ENCODE peak calls at places on chromosomes 16 and 17, in seven cellular contexts. A is PC-3, T is OCI-LY7, N is neural progenitor cell, E is GM23338, C is GM23248, U is SK-N-SH. I is an unnamed sample.

GRCh38 chr16:57190136-57190535 is 4.0 kb downstream of the RSPRY1 start:
- DNase-seq in E (no peak), N (no peak), C (peak), A (no peak), T (no peak), U (no peak), I (no peak)

GRCh38 chr17:18888766-18889290 is 30.9 kb downstream of the PRPSAP2 start:
- DNase-seq in A (no peak), E (no peak), U (no peak), C (no peak), N (no peak), T (no peak), I (no peak)

GRCh38 chr16:1311738-1312458 is 2.5 kb downstream of the UBE2I start:
- DNase-seq in N (no peak), A (no peak), U (no peak), E (no peak), T (no peak), C (peak), I (no peak)

GRCh38 chr16:68784721-68785120 is 47.6 kb downstream of the CDH1 start:
- DNase-seq in U (no peak), N (no peak), C (no peak), T (no peak), E (no peak), A (no peak), I (no peak)

GRCh38 chr16:17364319-17365210 is 106.2 kb downstream of the XYLT1 start:
- DNase-seq in U (peak), C (peak), E (no peak), T (no peak), N (no peak), A (no peak), I (no peak)

GRCh38 chr16:7597677-7598076 is 265.0 kb downstream of the RBFOX1 start:
- DNase-seq in E (no peak), A (no peak), U (no peak), C (no peak), T (no peak), N (no peak), I (no peak)

GRCh38 chr17:50170662-50171370 is 5.0 kb downstream of the SGCA start:
- DNase-seq in C (no peak), A (peak), T (no peak), N (no peak), U (no peak), E (no peak), I (peak)

GRCh38 chr17:80990921-80991644 is 558 bp upstream of the CHMP6 start:
- DNase-seq in A (no peak), E (no peak), T (no peak), U (peak), N (no peak), C (no peak), I (no peak)

GRCh38 chr17:61420128-61420527 is 20.5 kb downstream of the TBX2 start:
- DNase-seq in T (no peak), A (no peak), N (no peak), E (no peak), U (no peak), C (no peak), I (no peak)

GRCh38 chr17:19388791-19389190 is 1.8 kb upstream of the MFAP4 start:
- DNase-seq in U (no peak), E (no peak), N (no peak), A (no peak), T (no peak), C (no peak), I (no peak)

DNA sequence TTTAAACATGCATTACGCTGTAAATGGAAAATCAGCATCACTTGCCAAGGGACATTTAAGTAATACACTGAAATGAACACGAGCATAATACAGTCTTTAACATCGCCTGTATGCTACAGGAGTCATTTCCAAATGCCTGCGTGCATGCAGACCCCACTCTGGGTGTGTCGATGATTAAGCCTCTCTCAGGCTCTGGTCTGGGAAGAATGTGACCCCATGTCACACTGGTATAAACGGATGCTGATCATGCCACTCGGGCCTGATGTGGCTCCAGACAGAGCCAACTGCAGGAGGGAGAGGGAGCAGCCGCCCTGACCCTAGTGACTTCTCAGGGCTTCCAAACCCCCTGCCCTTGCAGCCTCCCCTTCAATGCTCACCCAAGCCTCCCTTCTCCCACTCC is 10.8 kb downstream of the EMP2 start:
- DNase-seq in N (no peak), U (no peak), A (no peak), E (no peak), T (no peak), C (no peak), I (no peak)
- H3K4me2 ChIP-seq in N (no peak), U (no peak), A (no peak), E (no peak), T (no peak), C (no peak), I (no peak)

GRCh38 chr17:15213381-15214087 is 51.6 kb downstream of the PMP22 start:
- DNase-seq in U (peak), A (peak), T (peak), E (peak), C (peak), N (peak), I (no peak)
- TF ChIP-seq EZH2phosphoT487 in U (no peak), A (no peak), T (no peak), E (no peak), C (no peak), N (no peak), I (no peak)

DNA sequence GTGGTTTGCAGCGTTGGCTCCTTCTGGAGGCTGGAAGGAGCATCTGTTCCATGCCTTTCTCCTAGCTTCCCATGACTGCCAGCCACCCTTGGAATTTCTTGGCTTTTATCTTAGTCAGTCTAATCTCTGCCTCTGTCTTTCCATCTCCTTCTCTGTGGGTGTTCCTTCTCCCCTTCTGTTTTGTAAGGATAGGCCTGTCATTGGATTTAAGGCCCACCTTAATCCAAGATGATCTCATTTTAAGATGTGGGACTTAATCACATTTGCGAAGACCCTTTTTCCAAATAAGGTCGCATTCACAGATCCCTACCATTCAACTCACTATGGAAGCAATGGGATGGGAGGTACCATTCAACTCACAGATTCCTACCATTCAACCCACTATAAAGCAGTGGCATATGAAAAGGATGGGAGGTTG is 321.8 kb downstream of the WWOX start:
- DNase-seq in N (peak), T (no peak), E (peak), A (no peak), C (no peak), U (no peak), I (no peak)
- H3K4me2 ChIP-seq in N (peak), T (no peak), E (no peak), A (no peak), C (no peak), U (no peak), I (no peak)

GRCh38 chr17:48545022-48545376 is at the start of gene HOXB2:
- DNase-seq in U (no peak), N (no peak), A (no peak), E (peak), T (no peak), C (peak), I (no peak)

GRCh38 chr17:48543854-48544355 is 1.0 kb downstream of the HOXB2 start:
- DNase-seq in C (no peak), E (no peak), T (no peak), U (no peak), N (no peak), A (no peak), I (no peak)

GRCh38 chr17:48545539-48545938 is 630 bp upstream of the HOXB2 start:
- DNase-seq in N (peak), C (no peak), E (no peak), T (no peak), U (no peak), A (no peak), I (no peak)

GRCh38 chr17:48542956-48543853 is 1.7 kb downstream of the HOXB2 start:
- DNase-seq in E (peak), C (peak), A (peak), U (peak), T (no peak), N (peak), I (peak)

GRCh38 chr17:48544356-48545021 is 420 bp downstream of the HOXB2 start:
- DNase-seq in U (no peak), E (peak), T (no peak), A (no peak), N (peak), C (peak), I (no peak)
- TF ChIP-seq EZH2phosphoT487 in U (no peak), E (no peak), T (no peak), A (no peak), N (peak), C (no peak), I (no peak)

GRCh38 chr17:8462564-8462963 is 26.9 kb downstream of the NDEL1 start:
- DNase-seq in E (no peak), U (no peak), N (no peak), A (no peak), C (no peak), T (no peak), I (no peak)
- H3K4me2 ChIP-seq in E (no peak), U (no peak), N (no peak), A (no peak), C (peak), T (no peak), I (no peak)

GRCh38 chr16:85753559-85753958 is 2.7 kb upstream of the C16orf74 start:
- DNase-seq in N (no peak), T (no peak), C (no peak), E (no peak), A (peak), U (no peak), I (no peak)

GRCh38 chr16:85752511-85753420 is 1.9 kb upstream of the C16orf74 start:
- DNase-seq in T (peak), N (peak), A (peak), U (peak), C (no peak), E (peak), I (no peak)

GRCh38 chr16:85750021-85750826 is 672 bp downstream of the C16orf74 start:
- DNase-seq in E (peak), C (peak), N (peak), A (peak), U (peak), T (peak), I (no peak)

GRCh38 chr16:85750827-85751641 is at the start of gene C16orf74:
- DNase-seq in T (peak), E (peak), C (peak), U (peak), N (peak), A (peak), I (peak)

DNA sequence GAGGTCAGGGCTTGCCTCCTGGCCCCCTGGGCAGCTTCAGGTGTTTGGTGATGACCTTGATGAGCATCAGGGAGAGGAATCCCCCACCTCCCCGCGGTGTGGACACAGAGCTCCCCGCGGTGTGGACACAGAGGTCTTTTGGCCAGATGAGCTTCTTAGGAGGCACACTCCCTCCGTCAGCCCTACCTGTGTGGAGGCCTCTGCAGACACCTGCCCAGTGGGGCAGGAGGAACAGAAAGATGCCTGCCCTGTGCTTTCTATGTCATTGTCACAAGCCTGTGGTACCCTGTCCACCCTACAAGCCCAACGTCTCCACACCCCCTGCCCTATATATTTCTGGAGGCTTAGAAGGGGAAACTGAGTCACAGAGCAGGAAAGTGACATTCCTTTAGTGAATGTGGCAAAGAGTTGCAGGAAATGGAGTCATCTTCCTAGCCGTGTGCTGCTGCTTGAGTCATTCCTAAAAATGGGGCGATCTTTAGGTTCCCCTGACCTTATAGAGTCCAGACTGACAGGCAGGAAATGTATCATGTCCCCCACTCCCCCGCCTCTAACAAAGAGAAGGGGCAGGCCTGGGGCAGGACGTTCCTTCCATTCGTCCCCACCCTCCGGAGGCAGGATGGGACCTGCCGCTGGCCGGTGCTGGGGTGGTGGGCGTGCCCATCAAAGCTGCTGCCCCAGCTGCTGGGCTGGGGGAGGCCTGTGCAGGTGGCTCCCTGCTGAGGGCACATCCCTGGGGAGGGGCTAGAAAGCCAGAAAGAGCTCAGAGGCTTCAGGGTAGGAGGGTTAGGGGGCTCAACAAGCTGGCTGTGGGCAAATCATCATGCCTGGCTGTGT is 987 bp upstream of the C16orf74 start:
- DNase-seq in A (peak), N (no peak), U (no peak), E (no peak), T (peak), C (peak), I (no peak)
- TF ChIP-seq EZH2phosphoT487 in A (no peak), N (no peak), U (no peak), E (no peak), T (no peak), C (no peak), I (no peak)

GRCh38 chr16:27404163-27404823 is 2.3 kb downstream of the IL21R start:
- DNase-seq in E (no peak), N (no peak), C (no peak), T (peak), A (no peak), U (no peak), I (no peak)
- H3K4me2 ChIP-seq in E (no peak), N (no peak), C (no peak), T (peak), A (no peak), U (no peak), I (no peak)

DNA sequence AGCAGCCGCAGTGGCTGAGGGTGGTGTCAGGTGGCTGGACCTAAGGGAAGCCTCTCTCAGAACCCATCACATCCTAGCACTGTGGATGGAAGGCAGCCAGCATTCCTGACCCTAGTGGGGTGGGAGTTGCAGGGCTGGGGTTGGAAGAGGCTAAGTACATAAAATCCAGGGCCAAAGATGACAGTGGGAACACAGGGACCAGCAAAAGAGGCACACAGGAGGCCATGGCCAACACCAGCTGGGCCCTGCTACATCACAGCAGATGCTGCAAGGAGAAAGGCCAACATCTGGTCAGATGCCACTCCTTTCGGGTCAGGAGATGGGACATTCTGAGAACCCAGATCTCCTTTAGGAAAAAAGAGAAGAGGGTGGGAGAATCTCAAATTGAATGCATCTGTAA is 415.4 kb downstream of the SLC39A11 start:
- DNase-seq in E (no peak), T (no peak), A (no peak), C (no peak), U (no peak), N (no peak), I (no peak)
- TF ChIP-seq EZH2phosphoT487 in E (no peak), T (no peak), A (no peak), C (no peak), U (no peak), N (no peak), I (no peak)

I was measured in MM.1S.